ENCODE peak calls at places on chromosomes 2 and 18, in ten cellular contexts. N is right lobe of liver, F is PC-3, P is A549, Q is HCT116, I is upper lobe of right lung, M is lower lobe of right lung, J is stomach, R is iPS DF 6.9, H is prostate gland. W is an unnamed sample.

GRCh38 chr2:37923308-37924055 is 1.6 kb upstream of the RMDN2 start:
- DNase-seq in I (no peak), P (no peak), F (no peak), R (no peak), H (no peak), Q (no peak), J (no peak), N (peak; percentile 56), M (no peak), W (no peak)

GRCh38 chr2:221848286-221848685 is 276.2 kb upstream of the EPHA4 start:
- DNase-seq in I (no peak), M (no peak), H (no peak), N (no peak), R (no peak), J (no peak), P (no peak), Q (no peak), F (peak; percentile 64), W (no peak)

GRCh38 chr18:78506031-78506461 is 473.6 kb upstream of the SALL3 start:
- DNase-seq in Q (no peak), P (no peak), I (no peak), M (no peak), J (no peak), N (no peak), R (peak; percentile 47), H (no peak), F (no peak), W (no peak)

GRCh38 chr18:74310411-74310810 is 5.2 kb upstream of the C18orf63 start:
- DNase-seq in Q (no peak), M (no peak), F (peak; percentile 69), R (no peak), N (no peak), I (no peak), J (no peak), P (no peak), H (no peak), W (no peak)

GRCh38 chr2:174683392-174683759 is 80.9 kb downstream of the CHRNA1 start:
- DNase-seq in P (peak; percentile 50), Q (no peak), R (no peak), F (no peak), I (no peak), M (no peak), N (no peak), H (no peak), J (no peak), W (no peak)

GRCh38 chr2:119826370-119826961 is 66.7 kb downstream of the PTPN4 start:
- DNase-seq in I (no peak), Q (no peak), H (no peak), N (no peak), M (no peak), R (no peak), J (no peak), F (peak; percentile 67), P (peak; percentile 16), W (no peak)

GRCh38 chr2:113218283-113219091 is 44.7 kb downstream of the PSD4 start:
- DNase-seq in N (peak; percentile 91), R (no peak), Q (no peak), J (no peak), I (peak; percentile 85), H (no peak), F (no peak), P (peak; percentile 86), M (peak; percentile 87), W (peak; percentile 65)

GRCh38 chr2:151025816-151026215 is 235.8 kb downstream of the RBM43 start:
- DNase-seq in Q (no peak), N (no peak), J (no peak), P (no peak), R (no peak), H (no peak), I (no peak), F (no peak), M (no peak), W (no peak)

GRCh38 chr2:96952976-96953610 is 33.3 kb downstream of the FAM178B start:
- DNase-seq in J (peak; percentile 37), M (no peak), I (no peak), H (no peak), N (no peak), F (no peak), R (no peak), Q (no peak), P (no peak), W (peak; percentile 71)

GRCh38 chr2:109176928-109177327 is 47.9 kb downstream of the SH3RF3 start:
- DNase-seq in J (no peak), I (no peak), R (no peak), F (no peak), Q (no peak), P (no peak), H (no peak), N (no peak), M (no peak), W (no peak)

GRCh38 chr2:134193006-134193405 is 60.9 kb upstream of the MGAT5 start:
- DNase-seq in J (no peak), R (no peak), Q (no peak), I (no peak), M (no peak), N (no peak), F (peak; percentile 53), P (no peak), H (no peak), W (no peak)

GRCh38 chr18:73597832-73598615 is 549.6 kb downstream of the FBXO15 start:
- DNase-seq in H (no peak), R (no peak), Q (no peak), I (no peak), M (no peak), N (no peak), J (no peak), F (peak; percentile 11), P (no peak), W (no peak)

GRCh38 chr2:17672583-17673317 is 80.9 kb downstream of the SMC6 start:
- DNase-seq in N (no peak), J (no peak), P (peak; percentile 7), I (no peak), R (no peak), Q (no peak), H (no peak), M (no peak), F (peak; percentile 69), W (no peak)

GRCh38 chr2:122831644-122832043 is 1076.2 kb downstream of the TSN start:
- DNase-seq in M (no peak), R (no peak), Q (no peak), I (no peak), P (no peak), N (no peak), J (no peak), F (peak; percentile 93), H (no peak), W (no peak)

GRCh38 chr2:216082805-216083204 is 1.1 kb downstream of the TMEM169 start:
- DNase-seq in P (no peak), I (no peak), M (peak; percentile 73), J (no peak), N (no peak), Q (no peak), F (no peak), R (no peak), H (no peak), W (peak; percentile 34)

GRCh38 chr2:165610591-165611029 is 141.1 kb downstream of the CSRNP3 start:
- DNase-seq in F (no peak), Q (no peak), H (no peak), J (no peak), I (no peak), P (no peak), R (no peak), M (no peak), N (no peak), W (no peak)

DNA sequence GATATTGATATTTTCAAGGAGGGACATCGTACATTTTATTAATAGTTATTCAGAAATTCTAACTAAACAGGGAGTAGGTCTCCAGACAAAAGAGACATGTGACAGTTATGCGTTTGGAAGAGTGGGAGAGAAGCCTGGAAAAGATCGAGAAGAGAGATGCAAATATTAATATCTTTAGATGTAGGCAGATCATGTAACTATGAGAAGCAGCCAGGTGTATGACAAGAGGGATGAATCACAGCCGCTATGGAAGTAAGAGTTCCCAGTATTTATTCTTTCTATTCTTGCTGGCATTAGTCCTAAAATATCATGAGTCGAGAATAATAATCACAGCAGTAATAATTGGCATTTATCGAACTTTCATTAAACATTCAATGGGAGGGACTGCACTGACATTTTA is 140.2 kb downstream of the CSRNP3 start:
- DNase-seq in F (peak; percentile 39), P (no peak), Q (no peak), N (no peak), H (no peak), J (no peak), R (no peak), I (no peak), M (no peak), W (no peak)
- H3K4me1 ChIP-seq in F (no peaks in the 10 kb centered on the region), P (no peaks in the 10 kb centered on the region), Q (no peaks in the 10 kb centered on the region), N (no peaks in the 10 kb centered on the region), H (no peaks in the 10 kb centered on the region), J (no peaks in the 10 kb centered on the region), R (no peaks in the 10 kb centered on the region), I (no peaks in the 10 kb centered on the region), M (no peaks in the 10 kb centered on the region), W (no peaks in the 10 kb centered on the region)

DNA sequence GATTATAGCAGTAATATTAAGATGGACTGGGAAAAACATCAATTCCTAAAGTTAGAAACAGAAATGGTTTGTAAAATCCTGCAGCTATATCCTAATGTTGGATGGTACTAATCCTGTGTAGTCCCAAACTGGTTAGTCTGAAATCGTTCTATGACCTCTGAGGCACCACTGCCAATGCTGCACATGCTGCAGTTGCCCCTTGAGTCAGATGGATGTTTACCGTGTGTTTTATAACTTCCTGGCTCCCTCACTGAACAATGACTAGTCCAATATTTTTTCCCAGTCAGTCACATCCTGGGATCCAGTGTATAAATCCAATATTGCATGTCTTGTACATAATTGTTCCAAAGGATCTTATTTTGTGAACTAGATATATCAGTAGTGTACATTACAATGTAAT is 226.7 kb upstream of the PKDCC start:
- DNase-seq in H (no peak), R (no peak), P (no peak), J (no peak), M (no peak), F (peak; percentile 20), Q (no peak), I (no peak), N (no peak), W (no peak)
- H3K4me1 ChIP-seq in H (no peaks in the 10 kb centered on the region), R (no peaks in the 10 kb centered on the region), P (peaks cover 4% of the 10 kb centered on the region), J (no peaks in the 10 kb centered on the region), M (no peaks in the 10 kb centered on the region), F (no peaks in the 10 kb centered on the region), Q (no peaks in the 10 kb centered on the region), I (no peaks in the 10 kb centered on the region), N (no peaks in the 10 kb centered on the region), W (no peaks in the 10 kb centered on the region)

DNA sequence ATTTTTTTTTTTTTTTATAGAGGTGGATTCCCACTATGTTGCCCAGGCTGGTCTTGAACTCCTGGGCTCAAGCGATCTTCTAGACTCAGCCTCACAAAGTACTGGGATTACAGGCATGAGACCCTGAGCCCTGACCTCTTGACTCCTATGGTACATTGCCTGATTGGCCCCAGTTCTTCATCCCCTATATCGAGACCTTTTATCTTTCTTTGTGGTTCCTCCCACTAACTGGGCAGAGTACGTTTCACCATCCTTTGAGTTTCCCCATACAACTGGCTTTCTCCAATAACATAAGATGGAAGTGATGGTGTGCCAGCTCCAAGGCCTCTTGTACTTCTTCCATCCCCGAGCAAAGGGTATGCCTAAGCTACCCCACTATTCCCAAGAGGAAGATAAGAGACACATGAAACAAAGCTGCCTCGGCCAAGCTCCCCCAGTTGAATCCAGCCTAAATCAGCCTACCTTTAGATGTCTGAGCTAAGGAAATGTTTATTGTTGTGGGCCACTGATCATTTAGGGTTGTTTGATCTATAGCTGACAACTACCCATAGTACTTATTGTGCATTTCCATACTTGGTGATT is 8.3 kb upstream of the TMEM247 start:
- DNase-seq in M (no peak), J (no peak), R (no peak), Q (no peak), N (no peak), H (no peak), I (no peak), P (no peak), F (no peak), W (no peak)
- H3K4me1 ChIP-seq in M (no peaks in the 10 kb centered on the region), J (no peaks in the 10 kb centered on the region), R (no peaks in the 10 kb centered on the region), Q (no peaks in the 10 kb centered on the region), N (no peaks in the 10 kb centered on the region), H (no peaks in the 10 kb centered on the region), I (peaks cover 4% of the 10 kb centered on the region), P (no peaks in the 10 kb centered on the region), F (no peaks in the 10 kb centered on the region), W (no peaks in the 10 kb centered on the region)

GRCh38 chr18:12017079-12017478 is 35.8 kb downstream of the IMPA2 start:
- DNase-seq in J (no peak), I (peak; percentile 23), Q (no peak), N (peak; percentile 79), P (no peak), M (no peak), H (no peak), F (no peak), R (no peak), W (no peak)
- H3K4me1 ChIP-seq in J (peaks cover 45% of the 10 kb centered on the region), I (peaks cover 28% of the 10 kb centered on the region), Q (no peaks in the 10 kb centered on the region), N (peaks cover 38% of the 10 kb centered on the region), P (no peaks in the 10 kb centered on the region), M (peaks cover 54% of the 10 kb centered on the region), H (peaks cover 8% of the 10 kb centered on the region), F (no peaks in the 10 kb centered on the region), R (no peaks in the 10 kb centered on the region), W (no peaks in the 10 kb centered on the region)

W was measured in tibial artery.